ENCODE peak calls at places on chromosomes 11 and 22, in six cellular contexts. V is kidney, B is GM06990, L is neural progenitor cell, O is astrocyte of the cerebellum, T is A549. H is an unnamed sample.
A peak's percentile ranks its signal among the peaks of the same experiment; 100 is the strongest.

GRCh38 chr22:27637604-27638003 is 164.0 kb downstream of the MN1 start:
- DNase-seq in B (no peak), T (no peak), L (no peak), O (no peak), V (no peak), H (no peak)

GRCh38 chr11:126544311-126545056 is 189.0 kb downstream of the ST3GAL4 start:
- DNase-seq in T (no peak), V (no peak), O (peak; percentile 50), L (peak; percentile 94), B (no peak), H (no peak)

GRCh38 chr22:19637405-19638281 is 76.7 kb upstream of the SEPTIN5 start:
- DNase-seq in L (no peak), B (no peak), V (no peak), T (no peak), O (no peak), H (no peak)

GRCh38 chr11:121466063-121466794 is 13.5 kb upstream of the SORL1-AS1 start:
- DNase-seq in L (peak; percentile 56), O (peak; percentile 84), T (peak; percentile 86), B (peak; percentile 52), V (peak; percentile 97), H (no peak)

GRCh38 chr11:63869686-63870085 is 30.8 kb downstream of the MARK2 start:
- DNase-seq in V (no peak), L (no peak), O (no peak), B (no peak), T (no peak), H (no peak)

GRCh38 chr11:97856666-97857065 is 1164.1 kb upstream of the CNTN5 start:
- DNase-seq in O (no peak), L (peak; percentile 43), T (no peak), V (no peak), B (no peak), H (no peak)

GRCh38 chr22:30843245-30843644 is 125.3 kb downstream of the MORC2 start:
- DNase-seq in L (no peak), B (no peak), V (no peak), O (peak; percentile 86), T (no peak), H (no peak)

GRCh38 chr11:83073884-83074283 is 2.2 kb upstream of the RAB30 start:
- DNase-seq in B (no peak), T (no peak), V (no peak), L (no peak), O (no peak), H (no peak)

GRCh38 chr22:40224702-40225101 is 47.0 kb downstream of the TNRC6B start:
- DNase-seq in T (no peak), L (no peak), B (no peak), V (no peak), O (no peak), H (no peak)

GRCh38 chr11:112321521-112322172 is 61.0 kb upstream of the PLET1 start:
- DNase-seq in L (no peak), B (no peak), T (no peak), O (peak; percentile 88), V (peak; percentile 85), H (peak; percentile 100)

GRCh38 chr11:74397531-74398243 is 546 bp downstream of the PGM2L1 start:
- DNase-seq in O (no peak), B (peak; percentile 42), L (peak; percentile 59), T (peak; percentile 86), V (peak; percentile 87), H (no peak)

GRCh38 chr11:28756977-28757376 is 648.8 kb downstream of the METTL15 start:
- DNase-seq in B (no peak), V (no peak), L (no peak), T (no peak), O (peak; percentile 57), H (peak; percentile 64)

GRCh38 chr22:37514526-37515051 is 4.6 kb downstream of the CARD10 start:
- DNase-seq in B (no peak), V (peak; percentile 67), L (no peak), O (no peak), T (no peak), H (no peak)

GRCh38 chr22:31950226-31950625 is 5.9 kb downstream of the YWHAH start:
- DNase-seq in T (no peak), V (no peak), B (no peak), O (no peak), L (no peak), H (no peak)

GRCh38 chr11:120020981-120021380 is 116.9 kb downstream of the TRIM29 start:
- DNase-seq in L (no peak), T (no peak), O (no peak), V (no peak), B (no peak), H (no peak)

GRCh38 chr11:15714641-15715399 is 600.1 kb downstream of the INSC start:
- DNase-seq in O (no peak), L (no peak), B (no peak), V (no peak), T (no peak), H (no peak)

GRCh38 chr11:12220305-12220704 is 109.9 kb downstream of the MICAL2 start:
- DNase-seq in V (no peak), L (no peak), O (no peak), B (no peak), T (no peak), H (no peak)

GRCh38 chr11:82775736-82776346 is 42.2 kb upstream of the FAM181B start:
- DNase-seq in O (no peak), B (no peak), V (no peak), L (peak; percentile 59), T (peak; percentile 42), H (peak; percentile 4)

GRCh38 chr22:35746946-35747703 is 29.5 kb downstream of the APOL5 start:
- DNase-seq in T (no peak), V (no peak), B (no peak), O (no peak), L (no peak), H (no peak)

GRCh38 chr11:68903288-68903630 is 373 bp downstream of the MRPL21 start:
- DNase-seq in O (no peak), L (peak; percentile 15), T (no peak), V (no peak), B (no peak), H (no peak)

GRCh38 chr11:10601722-10602281 is 33.3 kb upstream of the LYVE1 start:
- DNase-seq in V (peak; percentile 64), B (no peak), L (no peak), O (no peak), T (no peak), H (no peak)

GRCh38 chr22:26169312-26170111 is at the start of gene SEZ6L:
- DNase-seq in O (no peak), L (peak; percentile 80), V (no peak), T (no peak), B (peak; percentile 30), H (no peak)

DNA sequence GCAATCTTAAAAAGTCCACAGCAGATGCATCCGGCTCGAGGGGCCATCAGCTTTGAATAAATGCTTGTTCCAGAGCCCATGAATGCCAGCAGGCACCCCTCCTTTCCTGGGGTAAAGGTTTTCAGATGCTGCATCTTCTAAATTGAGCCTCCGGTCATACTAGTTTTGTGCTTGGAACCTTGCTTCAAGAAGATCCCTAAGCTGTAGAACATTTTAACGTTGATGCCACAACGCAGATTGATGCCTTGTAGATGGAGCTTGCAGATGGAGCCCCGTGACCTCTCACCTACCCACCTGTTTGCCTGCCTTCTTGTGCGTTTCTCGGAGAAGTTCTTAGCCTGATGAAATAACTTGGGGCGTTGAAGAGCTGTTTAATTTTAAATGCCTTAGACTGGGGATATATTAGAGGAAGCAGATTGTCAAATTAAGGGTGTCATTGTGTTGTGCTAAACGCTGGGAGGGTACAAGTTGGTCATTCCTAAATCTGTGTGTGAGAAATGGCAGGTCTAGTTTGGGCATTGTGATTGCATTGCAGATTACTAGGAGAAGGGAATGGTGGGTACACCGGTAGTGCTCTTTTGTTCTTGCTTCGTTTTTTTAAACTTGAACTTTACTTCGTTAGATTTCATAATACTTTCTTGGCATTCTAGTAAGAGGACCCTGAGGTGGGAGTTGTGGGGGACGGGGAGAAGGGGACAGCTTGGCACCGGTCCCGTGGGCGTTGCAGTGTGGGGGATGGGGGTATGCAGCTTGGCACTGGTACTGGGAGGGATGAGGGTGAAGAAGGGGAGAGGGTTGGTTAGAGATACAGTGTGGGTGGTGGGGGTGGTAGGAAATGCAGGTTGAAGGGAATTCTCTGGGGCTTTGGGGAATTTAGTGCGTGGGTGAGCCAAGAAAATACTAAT is 1.9 kb downstream of the NEAT1 start:
- DNase-seq in B (peak; percentile 67), T (no peak), V (peak; percentile 83), O (no peak), L (no peak), H (no peak)
- H3K4me3 ChIP-seq in B (peak overlapping the region; percentile 74), T (peak overlapping the region; percentile 95), V (peak overlapping the region; percentile 99), O (peak overlapping the region; percentile 96), L (no peak overlapping the region), H (peak overlapping the region; percentile 85)

DNA sequence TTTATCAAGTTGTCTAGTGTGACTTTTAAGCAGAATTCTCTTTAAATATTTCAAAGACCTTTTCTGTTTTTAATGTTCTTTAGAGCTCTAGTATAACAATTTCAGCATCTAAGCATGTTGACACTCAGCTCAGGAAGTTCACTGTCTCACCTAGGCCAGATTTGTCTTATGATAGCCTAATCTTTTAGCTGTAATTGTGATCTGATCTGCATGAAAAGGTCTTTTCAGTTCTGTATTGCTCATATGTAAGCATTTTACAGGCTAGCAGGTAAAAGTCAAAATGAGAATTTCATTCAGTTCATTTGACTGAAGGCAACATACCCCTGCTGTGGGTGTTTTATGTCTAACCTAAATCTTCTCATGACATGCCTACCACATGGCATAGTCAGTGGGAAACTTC is 46.7 kb upstream of the SLC37A2 start:
- DNase-seq in V (no peak), L (no peak), O (no peak), T (no peak), B (no peak), H (no peak)
- TF ChIP-seq CTCF in V (no peak), L (no peak), O (no peak), T (no peak), B (no peak), H (no peak)

GRCh38 chr11:70526116-70527045 is 128.1 kb downstream of the CTTN start:
- DNase-seq in B (no peak), V (peak; percentile 49), L (no peak), O (no peak), T (no peak), H (no peak)

GRCh38 chr11:70528046-70528793 is 129.9 kb downstream of the CTTN start:
- DNase-seq in V (peak; percentile 63), L (no peak), O (no peak), T (no peak), B (no peak), H (no peak)

GRCh38 chr11:70525466-70525865 is 127.1 kb downstream of the CTTN start:
- DNase-seq in O (no peak), V (peak; percentile 38), L (no peak), T (no peak), B (no peak), H (no peak)

GRCh38 chr11:70527429-70528045 is 129.2 kb downstream of the CTTN start:
- DNase-seq in L (no peak), O (no peak), T (no peak), V (peak; percentile 50), B (no peak), H (no peak)

DNA sequence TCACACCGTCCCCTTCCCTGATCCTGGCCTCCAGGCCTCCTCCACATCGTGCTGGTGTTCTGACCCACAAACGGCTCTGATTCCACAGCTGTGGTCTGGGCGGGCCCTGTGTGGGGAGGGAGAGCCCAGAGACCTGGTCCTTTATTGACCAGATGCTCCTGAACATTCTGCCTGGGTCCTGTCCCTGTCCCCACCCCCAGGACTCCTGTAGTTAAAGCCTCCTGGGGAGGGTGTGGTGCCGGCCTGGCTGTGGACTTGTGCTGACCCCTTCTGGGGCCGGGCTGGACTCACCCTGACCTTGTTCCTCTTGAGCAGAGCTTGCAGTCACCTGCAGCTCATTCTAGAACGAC is 128.7 kb downstream of the CTTN start:
- DNase-seq in V (no peak), O (no peak), L (no peak), T (no peak), B (no peak), H (no peak)
- H3K4me3 ChIP-seq in V (no peak overlapping the region), O (no peak overlapping the region), L (no peak overlapping the region), T (no peak overlapping the region), B (no peak overlapping the region), H (no peak overlapping the region)

GRCh38 chr11:6667733-6668374 is 12.2 kb upstream of the DCHS1 start:
- DNase-seq in O (peak; percentile 18), V (no peak), T (no peak), L (peak; percentile 27), B (no peak), H (no peak)
- TF ChIP-seq CTCF in O (peak; percentile 64), V (peak; percentile 18), T (peak; percentile 21), L (peak; percentile 65), B (peak; percentile 56), H (peak; percentile 56)